ENCODE peak calls at places on chromosomes 3 and 15, in four cellular contexts. P, M, C and F are unnamed samples. For H3K36me3, the result is how much of the 10 kb centered on the place peaks cover.

GRCh38 chr15:78842519-78842918 is 30.2 kb upstream of the MORF4L1 start:
- DNase-seq in P (no peak), M (no peak), C (no peak), F (no peak)

GRCh38 chr3:189701934-189702693 is 70.9 kb downstream of the TP63 start:
- DNase-seq in P (no peak), M (no peak), C (no peak), F (no peak)

GRCh38 chr3:123818921-123819429 is 65.2 kb downstream of the MYLK start:
- DNase-seq in P (no peak), M (peak), C (no peak), F (no peak)

GRCh38 chr15:101556273-101556672 is 66.8 kb upstream of the PCSK6 start:
- DNase-seq in P (no peak), M (no peak), C (no peak), F (no peak)

GRCh38 chr3:39727415-39727814 is 82.0 kb upstream of the MYRIP start:
- DNase-seq in P (no peak), M (peak), C (no peak), F (no peak)

GRCh38 chr3:148992027-148992634 is 791 bp downstream of the GYG1 start:
- DNase-seq in P (peak), M (peak), C (peak), F (peak)

GRCh38 chr15:52481915-52482314 is 46.8 kb downstream of the MYO5A start:
- DNase-seq in P (no peak), M (peak), C (no peak), F (peak)

GRCh38 chr3:41853495-41853894 is 108.4 kb downstream of the ULK4 start:
- DNase-seq in P (no peak), M (no peak), C (no peak), F (no peak)

GRCh38 chr15:50096158-50096821 is 22.7 kb downstream of the ATP8B4 start:
- DNase-seq in P (no peak), M (no peak), C (no peak), F (no peak)

GRCh38 chr3:107574650-107575049 is 51.9 kb downstream of the BBX start:
- DNase-seq in P (no peak), M (peak), C (no peak), F (peak)

GRCh38 chr3:60935709-60936108 is 315.5 kb downstream of the FHIT start:
- DNase-seq in P (no peak), M (peak), C (no peak), F (no peak)

GRCh38 chr3:127588675-127589577 is 1.6 kb downstream of the TPRA1 start:
- DNase-seq in P (no peak), M (peak), C (no peak), F (peak)

GRCh38 chr3:51371943-51372557 is 13.0 kb upstream of the MANF start:
- DNase-seq in P (no peak), M (peak), C (peak), F (peak)

GRCh38 chr3:18720543-18720942 is 295.4 kb upstream of the SATB1 start:
- DNase-seq in P (no peak), M (no peak), C (no peak), F (no peak)

GRCh38 chr3:112774293-112774926 is 72.3 kb downstream of the CD200R1L start:
- DNase-seq in P (no peak), M (peak), C (no peak), F (peak)

GRCh38 chr3:54970895-54971294 is 43.0 kb upstream of the LRTM1 start:
- DNase-seq in P (no peak), M (peak), C (no peak), F (no peak)

GRCh38 chr3:178485756-178486155 is 50.5 kb upstream of the KCNMB2 start:
- DNase-seq in P (no peak), M (peak), C (no peak), F (no peak)

GRCh38 chr3:136659253-136659652 is 92.9 kb downstream of the STAG1 start:
- DNase-seq in P (no peak), M (peak), C (no peak), F (no peak)

GRCh38 chr3:126329927-126330725 is 27.1 kb downstream of the KLF15 start:
- DNase-seq in P (no peak), M (no peak), C (peak), F (no peak)
- H3K36me3 ChIP-seq in P (under half), M (under half), C (under half), F (under half)

DNA sequence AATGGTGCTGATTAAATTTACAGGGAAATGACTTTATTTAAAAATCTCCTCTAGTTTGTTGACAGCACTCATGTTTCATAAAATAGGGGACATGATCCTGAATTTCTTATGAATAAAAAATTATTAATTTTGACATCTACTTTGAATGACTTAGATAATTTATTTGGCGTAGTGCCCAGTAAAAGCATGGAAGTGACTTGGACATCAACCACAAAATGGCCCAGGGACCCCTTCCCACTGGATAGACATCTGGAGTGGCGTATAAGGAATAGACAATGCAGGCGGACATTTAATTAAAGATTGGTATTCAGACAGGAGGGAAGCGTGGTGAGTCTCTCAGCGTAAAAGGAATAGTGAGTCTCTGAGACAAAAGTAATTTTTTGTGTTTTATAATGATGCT is 79.8 kb downstream of the ADAMTSL3 start:
- DNase-seq in P (no peak), M (no peak), C (no peak), F (no peak)
- H3K36me3 ChIP-seq in P (under half), M (under half), C (under half), F (under half)

GRCh38 chr3:139005356-139005993 is 593 bp downstream of the PRR23A start:
- DNase-seq in P (no peak), M (no peak), C (no peak), F (no peak)
- H3K36me3 ChIP-seq in P (under half), M (under half), C (under half), F (under half)

GRCh38 chr15:66306381-66306780 is 13.0 kb downstream of the DIS3L start:
- DNase-seq in P (no peak), M (no peak), C (no peak), F (no peak)
- H3K36me3 ChIP-seq in P (under half), M (under half), C (under half), F (under half)

GRCh38 chr15:72042865-72043264 is 75.1 kb downstream of the MYO9A start:
- DNase-seq in P (no peak), M (no peak), C (no peak), F (no peak)
- H3K36me3 ChIP-seq in P (under half), M (under half), C (under half), F (under half)